ENCODE peak calls at places on chromosome 9, in eight cellular contexts. D is MM.1S, J is sigmoid colon, I is brain microvascular endothelial cell, P is prostate gland, K is spleen, B is ascending aorta, G is IMR-90. H is an unnamed sample.

GRCh38 chr9:107637421-107638420 is 148.2 kb upstream of the KLF4 start:
- DNase-seq in I (peak), D (peak), K (peak), G (peak), J (peak), B (peak), P (peak), H (peak)

GRCh38 chr9:95250462-95251058 is 66.9 kb downstream of the FANCC start:
- DNase-seq in J (no peak), K (no peak), G (no peak), D (no peak), B (no peak), I (no peak), P (no peak), H (no peak)

GRCh38 chr9:4221936-4222335 is 77.9 kb downstream of the GLIS3 start:
- DNase-seq in J (no peak), D (no peak), B (no peak), K (no peak), I (no peak), G (no peak), P (no peak), H (no peak)

GRCh38 chr9:136527721-136528710 is 17.8 kb downstream of the NOTCH1 start:
- DNase-seq in G (no peak), J (no peak), B (no peak), K (no peak), D (no peak), I (no peak), P (no peak), H (no peak)

GRCh38 chr9:136682710-136683109 is 4.5 kb downstream of the AGPAT2 start:
- DNase-seq in I (no peak), P (no peak), B (no peak), G (no peak), J (no peak), D (no peak), K (no peak), H (no peak)

GRCh38 chr9:73200694-73201432 is 49.2 kb downstream of the ANXA1 start:
- DNase-seq in D (peak), K (no peak), B (no peak), J (no peak), G (peak), P (no peak), I (no peak), H (no peak)

GRCh38 chr9:136665111-136665703 is 2.5 kb downstream of the EGFL7 start:
- DNase-seq in D (no peak), I (no peak), K (no peak), J (no peak), B (no peak), G (no peak), P (no peak), H (no peak)

GRCh38 chr9:21141427-21141882 is at the start of gene IFNW1:
- DNase-seq in D (peak), G (no peak), I (no peak), K (no peak), B (no peak), P (no peak), J (no peak), H (no peak)

GRCh38 chr9:134969401-134969800 is 51.7 kb upstream of the FCN1 start:
- DNase-seq in P (no peak), J (peak), D (no peak), I (no peak), K (peak), B (no peak), G (no peak), H (no peak)

GRCh38 chr9:91577540-91577939 is 153.9 kb upstream of the NFIL3 start:
- DNase-seq in D (no peak), B (no peak), I (no peak), P (no peak), G (no peak), J (no peak), K (no peak), H (no peak)

GRCh38 chr9:38761334-38761733 is 41.4 kb upstream of the FAM240B start:
- DNase-seq in P (no peak), I (no peak), B (no peak), K (no peak), J (no peak), D (no peak), G (no peak), H (no peak)

GRCh38 chr9:129968690-129969485 is 74.1 kb downstream of the FNBP1 start:
- DNase-seq in B (no peak), P (no peak), I (peak), D (no peak), J (peak), G (peak), K (no peak), H (no peak)

GRCh38 chr9:4269872-4270271 is 30.0 kb downstream of the GLIS3 start:
- DNase-seq in K (no peak), B (no peak), I (no peak), J (no peak), P (no peak), D (no peak), G (no peak), H (no peak)

GRCh38 chr9:14992025-14992424 is 81.8 kb upstream of the FREM1 start:
- DNase-seq in J (no peak), G (no peak), K (no peak), B (no peak), P (no peak), I (no peak), D (no peak), H (no peak)

GRCh38 chr9:27160636-27161035 is 51.6 kb downstream of the TEK start:
- DNase-seq in I (no peak), B (no peak), P (no peak), D (no peak), G (no peak), K (no peak), J (no peak), H (no peak)

GRCh38 chr9:134525841-134526797 is 115.5 kb upstream of the COL5A1 start:
- DNase-seq in G (no peak), K (no peak), D (no peak), P (no peak), J (no peak), I (no peak), B (no peak), H (no peak)

GRCh38 chr9:122092611-122093506 is at the start of gene TTLL11:
- DNase-seq in J (peak), P (peak), K (peak), I (peak), B (peak), D (peak), G (peak), H (peak)

GRCh38 chr9:90961375-90961774 is 159.8 kb downstream of the SYK start:
- DNase-seq in D (no peak), I (peak), G (peak), K (no peak), P (no peak), B (no peak), J (no peak), H (no peak)

GRCh38 chr9:106716820-106717219 is 146.1 kb upstream of the ZNF462 start:
- DNase-seq in P (no peak), D (no peak), B (no peak), K (no peak), J (no peak), I (no peak), G (peak), H (no peak)

GRCh38 chr9:122206118-122207046 is 22.4 kb downstream of the LHX6 start:
- DNase-seq in P (no peak), D (no peak), J (no peak), K (peak), B (no peak), I (peak), G (peak), H (no peak)

GRCh38 chr9:72915659-72916058 is 37.2 kb downstream of the ALDH1A1 start:
- DNase-seq in I (no peak), K (no peak), J (no peak), B (no peak), G (no peak), P (no peak), D (no peak), H (no peak)

GRCh38 chr9:28073278-28073677 is 500.0 kb upstream of the C9orf72 start:
- DNase-seq in K (no peak), J (no peak), P (no peak), G (peak), I (peak), D (peak), B (no peak), H (no peak)

GRCh38 chr9:69809304-69809863 is 11.2 kb upstream of the CFAP95 start:
- DNase-seq in B (no peak), K (no peak), P (no peak), G (peak), J (no peak), I (no peak), D (no peak), H (no peak)

GRCh38 chr9:137269231-137269772 is 8.2 kb upstream of the TOR4A start:
- DNase-seq in D (peak), J (peak), B (peak), G (peak), P (peak), I (peak), K (peak), H (no peak)

GRCh38 chr9:97703437-97704326 is 6.5 kb upstream of the XPA start:
- DNase-seq in P (peak), J (no peak), I (peak), B (no peak), D (peak), K (no peak), G (peak), H (no peak)

GRCh38 chr9:121770415-121771273 is 119.2 kb downstream of the DAB2IP start:
- DNase-seq in K (peak), I (no peak), B (no peak), D (no peak), P (no peak), G (peak), J (peak), H (no peak)

GRCh38 chr9:79731483-79731882 is 159.7 kb downstream of the TLE4 start:
- DNase-seq in D (no peak), K (no peak), J (no peak), P (no peak), G (no peak), I (no peak), B (no peak), H (no peak)

GRCh38 chr9:72954431-72955420 is 1.9 kb upstream of the ALDH1A1 start:
- DNase-seq in G (no peak), J (peak), P (no peak), B (no peak), I (no peak), K (no peak), D (no peak), H (no peak)

GRCh38 chr9:95620296-95620695 is 103.5 kb upstream of the PTCH1 start:
- DNase-seq in K (no peak), D (no peak), P (no peak), I (no peak), G (no peak), J (no peak), B (no peak), H (no peak)

GRCh38 chr9:34603610-34604231 is 8.2 kb downstream of the RPP25L start:
- DNase-seq in J (peak), K (peak), B (no peak), P (peak), I (peak), G (peak), D (peak), H (peak)

GRCh38 chr9:23590601-23591000 is 235.4 kb downstream of the ELAVL2 start:
- DNase-seq in I (no peak), J (no peak), D (peak), K (no peak), B (no peak), P (no peak), G (no peak), H (no peak)

GRCh38 chr9:1217076-1217475 is 166.9 kb downstream of the DMRT2 start:
- DNase-seq in K (no peak), G (no peak), D (no peak), B (no peak), P (no peak), J (no peak), I (no peak), H (no peak)
- H3K27ac ChIP-seq in K (no peak), G (no peak), D (no peak), B (no peak), P (no peak), J (no peak), I (no peak), H (no peak)

GRCh38 chr9:111903996-111904395 is 7.4 kb downstream of the UGCG start:
- DNase-seq in K (no peak), P (no peak), J (no peak), G (no peak), D (no peak), I (no peak), B (no peak), H (no peak)

GRCh38 chr9:111904889-111905288 is 8.3 kb downstream of the UGCG start:
- DNase-seq in K (no peak), I (no peak), P (no peak), G (no peak), B (no peak), D (no peak), J (no peak), H (no peak)

GRCh38 chr9:111900934-111901612 is 4.5 kb downstream of the UGCG start:
- DNase-seq in P (no peak), G (no peak), B (no peak), I (no peak), J (no peak), D (no peak), K (no peak), H (no peak)

GRCh38 chr9:111900081-111900805 is 3.6 kb downstream of the UGCG start:
- DNase-seq in D (no peak), I (no peak), P (no peak), J (no peak), G (no peak), K (no peak), B (no peak), H (no peak)

DNA sequence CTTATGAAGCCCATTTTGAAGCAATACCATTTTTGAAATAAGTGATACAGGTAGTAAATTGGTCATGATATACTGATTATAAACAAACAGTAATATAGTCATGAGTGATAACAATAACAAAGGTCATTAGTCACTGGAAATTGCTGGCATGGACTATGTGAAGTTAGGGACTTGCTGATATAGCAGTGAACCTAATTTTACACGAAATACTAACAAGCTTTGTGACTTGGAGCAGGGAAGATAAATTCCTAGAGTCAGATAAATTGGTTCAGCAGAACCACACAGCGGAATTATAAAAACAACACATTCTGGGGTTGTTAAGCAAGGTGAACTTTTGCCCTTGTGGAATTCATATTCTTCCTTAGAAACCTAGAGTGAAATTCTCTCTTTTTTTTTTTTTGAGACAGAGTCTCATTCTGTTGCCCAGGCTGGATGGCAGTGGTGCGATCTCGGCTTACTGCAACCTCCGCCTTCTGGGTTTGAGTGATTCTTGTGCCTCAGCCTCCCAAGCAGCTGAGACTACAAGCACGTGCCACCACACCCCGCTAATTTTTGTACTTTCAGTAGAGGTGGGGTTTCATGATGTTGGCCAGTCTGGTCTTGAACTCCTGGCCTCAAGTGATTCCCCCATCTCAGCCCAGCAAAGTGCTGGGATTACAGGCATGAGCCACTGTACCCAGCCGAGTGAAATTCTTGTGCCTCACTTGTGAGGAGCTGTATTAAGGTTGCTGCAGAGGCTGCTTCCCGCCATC is 6.0 kb downstream of the UGCG start:
- DNase-seq in P (no peak), K (no peak), I (no peak), G (peak), J (no peak), B (no peak), D (no peak), H (no peak)
- H3K27ac ChIP-seq in P (no peak), K (peak), I (peak), G (peak), J (no peak), B (peak), D (no peak), H (no peak)

DNA sequence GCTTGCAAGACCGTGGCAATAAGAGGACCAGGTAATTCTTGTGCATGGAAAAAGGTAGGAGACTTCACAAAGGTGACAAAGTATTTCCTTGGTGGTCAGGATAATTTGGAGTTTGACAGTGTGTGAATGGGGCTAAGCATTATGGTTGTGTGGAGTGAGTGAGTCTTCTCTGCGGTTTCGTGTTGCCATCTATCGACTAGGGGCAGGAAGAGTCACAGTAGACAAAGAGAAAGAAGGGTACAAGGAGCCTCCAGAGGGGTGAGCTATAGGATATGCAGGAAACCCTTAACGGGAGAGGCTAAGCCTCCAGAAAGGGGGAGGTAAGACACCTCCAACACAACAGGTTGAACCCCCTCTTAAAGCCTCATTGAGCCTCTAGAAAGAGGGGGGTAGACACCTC is 64.0 kb upstream of the RANBP6 start:
- DNase-seq in B (no peak), D (no peak), J (no peak), P (no peak), G (no peak), K (no peak), I (no peak), H (no peak)
- H3K27ac ChIP-seq in B (peak), D (no peak), J (no peak), P (no peak), G (no peak), K (no peak), I (no peak), H (no peak)

GRCh38 chr9:124595743-124596142 is 88.5 kb upstream of the NR5A1 start:
- DNase-seq in P (no peak), B (no peak), I (no peak), D (no peak), J (no peak), G (no peak), K (no peak), H (no peak)
- H3K27ac ChIP-seq in P (no peak), B (no peak), I (no peak), D (no peak), J (no peak), G (no peak), K (no peak), H (no peak)

GRCh38 chr9:12684923-12685468 is 8.2 kb upstream of the TYRP1 start:
- DNase-seq in D (no peak), P (no peak), G (peak), J (no peak), B (no peak), I (no peak), K (no peak), H (no peak)
- H3K27ac ChIP-seq in D (no peak), P (no peak), G (no peak), J (no peak), B (no peak), I (no peak), K (no peak), H (no peak)

GRCh38 chr9:110064721-110065252 is 143.2 kb downstream of the C9orf152 start:
- DNase-seq in B (no peak), J (no peak), D (no peak), G (no peak), I (no peak), P (no peak), K (no peak), H (no peak)
- H3K27ac ChIP-seq in B (no peak), J (no peak), D (no peak), G (peak), I (no peak), P (no peak), K (no peak), H (no peak)

GRCh38 chr9:35914307-35914807 is 5.1 kb downstream of the SPAAR start:
- DNase-seq in B (no peak), I (no peak), J (peak), D (no peak), P (no peak), G (peak), K (peak), H (no peak)
- H3K27ac ChIP-seq in B (peak), I (no peak), J (no peak), D (no peak), P (no peak), G (no peak), K (peak), H (no peak)

DNA sequence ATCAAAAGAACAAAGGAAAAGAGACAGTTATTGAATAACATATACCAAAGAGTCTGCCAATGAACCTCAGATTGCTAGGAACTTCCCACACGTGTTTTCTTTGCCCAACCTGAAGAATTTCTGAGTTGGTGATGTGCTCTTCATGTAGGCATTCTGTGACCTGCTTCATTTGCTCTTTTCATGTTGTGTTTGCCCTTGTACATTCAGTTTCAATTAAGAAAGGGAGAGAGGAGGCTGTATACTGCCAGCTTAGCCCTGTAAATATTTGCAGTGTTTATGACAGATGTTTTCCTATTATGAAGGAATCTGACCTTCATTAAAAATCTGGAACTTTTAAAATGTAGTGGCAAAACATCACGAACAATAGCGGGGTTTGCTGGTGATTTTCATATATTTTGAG is 168.5 kb downstream of the GAS1 start:
- DNase-seq in I (no peak), D (no peak), P (no peak), B (no peak), G (no peak), J (no peak), K (no peak), H (no peak)
- H3K27ac ChIP-seq in I (no peak), D (no peak), P (no peak), B (no peak), G (no peak), J (no peak), K (no peak), H (no peak)

GRCh38 chr9:75230469-75230868 is 142.2 kb downstream of the OSTF1 start:
- DNase-seq in D (no peak), J (no peak), K (no peak), I (no peak), G (no peak), B (no peak), P (no peak), H (no peak)
- H3K27ac ChIP-seq in D (no peak), J (no peak), K (no peak), I (no peak), G (no peak), B (peak), P (peak), H (no peak)

H was measured in substantia nigra.